ENCODE peak calls at places on chromosomes 2 and 18, in ten cellular contexts. I, K, R, B, G, W, S, X, N and O are unnamed samples.

GRCh38 chr2:67596871-67597270 is 199.7 kb downstream of the ETAA1 start:
- DNase-seq in I (no peak), K (no peak), R (no peak), B (no peak), G (no peak), W (no peak), S (no peak), X (no peak), N (no peak), O (no peak)

GRCh38 chr18:78979058-78979680 is 449 bp upstream of the SALL3 start:
- DNase-seq in I (no peak), K (no peak), R (no peak), B (no peak), G (no peak), W (no peak), S (no peak), X (no peak), N (no peak), O (peak)

GRCh38 chr18:50986360-50987087 is 18.7 kb downstream of the ELAC1 start:
- DNase-seq in I (no peak), K (peak), R (no peak), B (no peak), G (peak), W (no peak), S (no peak), X (peak), N (no peak), O (peak)

GRCh38 chr2:170375192-170375591 is 197.2 kb downstream of the MYO3B start:
- DNase-seq in I (no peak), K (peak), R (no peak), B (no peak), G (no peak), W (no peak), S (no peak), X (no peak), N (no peak), O (no peak)

GRCh38 chr2:172449916-172450550 is 22.6 kb downstream of the ITGA6 start:
- DNase-seq in I (no peak), K (peak), R (no peak), B (no peak), G (no peak), W (no peak), S (no peak), X (no peak), N (no peak), O (peak)

GRCh38 chr2:119170504-119170903 is 12.0 kb upstream of the C1QL2 start:
- DNase-seq in I (no peak), K (no peak), R (no peak), B (no peak), G (no peak), W (no peak), S (no peak), X (no peak), N (no peak), O (no peak)

GRCh38 chr2:39737661-39738060 is 41.4 kb downstream of the THUMPD2 start:
- DNase-seq in I (no peak), K (peak), R (no peak), B (no peak), G (no peak), W (no peak), S (no peak), X (peak), N (peak), O (peak)

GRCh38 chr2:110903548-110903947 is 171.2 kb downstream of the ACOXL start:
- DNase-seq in I (no peak), K (no peak), R (no peak), B (no peak), G (no peak), W (no peak), S (no peak), X (no peak), N (peak), O (no peak)

GRCh38 chr2:180015951-180016709 is 9.0 kb upstream of the CWC22 start:
- DNase-seq in I (no peak), K (peak), R (no peak), B (no peak), G (peak), W (no peak), S (no peak), X (peak), N (no peak), O (peak)

GRCh38 chr2:1617425-1618021 is 126.8 kb downstream of the PXDN start:
- DNase-seq in I (no peak), K (no peak), R (no peak), B (no peak), G (no peak), W (peak), S (no peak), X (no peak), N (no peak), O (no peak)

GRCh38 chr2:134647607-134648256 is 71.1 kb downstream of the TMEM163 start:
- DNase-seq in I (peak), K (no peak), R (no peak), B (no peak), G (no peak), W (no peak), S (no peak), X (no peak), N (peak), O (no peak)

GRCh38 chr2:74849228-74849892 is 15.4 kb downstream of the HK2 start:
- DNase-seq in I (no peak), K (peak), R (no peak), B (peak), G (no peak), W (peak), S (peak), X (no peak), N (no peak), O (no peak)

GRCh38 chr2:212052412-212053159 is 486.0 kb downstream of the ERBB4 start:
- DNase-seq in I (no peak), K (peak), R (no peak), B (no peak), G (no peak), W (no peak), S (no peak), X (peak), N (no peak), O (peak)

GRCh38 chr2:20877944-20878343 is 55.0 kb upstream of the LDAH start:
- DNase-seq in I (no peak), K (no peak), R (no peak), B (no peak), G (peak), W (no peak), S (no peak), X (no peak), N (no peak), O (peak)

GRCh38 chr2:58237741-58238140 is 3.4 kb downstream of the FANCL start:
- DNase-seq in I (no peak), K (no peak), R (no peak), B (no peak), G (no peak), W (peak), S (no peak), X (peak), N (no peak), O (no peak)

GRCh38 chr18:55416791-55417190 is 171.2 kb downstream of the TCF4 start:
- DNase-seq in I (no peak), K (no peak), R (no peak), B (no peak), G (no peak), W (no peak), S (no peak), X (no peak), N (no peak), O (no peak)

GRCh38 chr2:37629529-37629928 is 41.9 kb downstream of the CDC42EP3 start:
- DNase-seq in I (no peak), K (peak), R (no peak), B (no peak), G (no peak), W (no peak), S (no peak), X (peak), N (no peak), O (no peak)

GRCh38 chr2:236284208-236284607 is 20.0 kb upstream of the ASB18 start:
- DNase-seq in I (no peak), K (no peak), R (no peak), B (no peak), G (no peak), W (no peak), S (no peak), X (no peak), N (no peak), O (no peak)

GRCh38 chr2:15169326-15170038 is 391.7 kb downstream of the NBAS start:
- DNase-seq in I (no peak), K (peak), R (peak), B (no peak), G (peak), W (no peak), S (peak), X (peak), N (no peak), O (peak)

GRCh38 chr2:59967691-59968090 is 585.8 kb downstream of the BCL11A start:
- DNase-seq in I (no peak), K (no peak), R (no peak), B (no peak), G (no peak), W (no peak), S (no peak), X (no peak), N (no peak), O (no peak)

GRCh38 chr2:157172866-157173578 is 84.5 kb upstream of the GALNT5 start:
- DNase-seq in I (no peak), K (no peak), R (no peak), B (no peak), G (no peak), W (no peak), S (no peak), X (peak), N (no peak), O (peak)

GRCh38 chr2:13662055-13662454 is 945.3 kb downstream of the TRIB2 start:
- DNase-seq in I (no peak), K (peak), R (no peak), B (no peak), G (no peak), W (no peak), S (no peak), X (peak), N (no peak), O (no peak)

GRCh38 chr2:187349328-187349944 is 98.6 kb downstream of the CALCRL start:
- DNase-seq in I (no peak), K (peak), R (no peak), B (no peak), G (peak), W (no peak), S (no peak), X (peak), N (no peak), O (peak)

GRCh38 chr2:226835420-226835795 is 446 bp upstream of the RHBDD1 start:
- DNase-seq in I (no peak), K (no peak), R (no peak), B (no peak), G (no peak), W (no peak), S (no peak), X (peak), N (peak), O (no peak)

GRCh38 chr2:241795021-241795999 is 13.7 kb upstream of the NEU4 start:
- DNase-seq in I (no peak), K (no peak), R (no peak), B (no peak), G (no peak), W (no peak), S (peak), X (no peak), N (no peak), O (no peak)

GRCh38 chr2:1591978-1592907 is 152.1 kb downstream of the PXDN start:
- DNase-seq in I (peak), K (peak), R (peak), B (peak), G (no peak), W (peak), S (peak), X (peak), N (peak), O (peak)

GRCh38 chr2:15334650-15335326 is 226.3 kb downstream of the NBAS start:
- DNase-seq in I (no peak), K (peak), R (no peak), B (no peak), G (no peak), W (no peak), S (no peak), X (no peak), N (no peak), O (peak)

GRCh38 chr2:182300603-182301002 is 126.2 kb downstream of the PDE1A start:
- DNase-seq in I (no peak), K (peak), R (no peak), B (no peak), G (no peak), W (no peak), S (no peak), X (peak), N (no peak), O (peak)

GRCh38 chr2:195695002-195695631 is 38.1 kb downstream of the SLC39A10 start:
- DNase-seq in I (no peak), K (no peak), R (no peak), B (no peak), G (no peak), W (no peak), S (no peak), X (no peak), N (no peak), O (no peak)

GRCh38 chr2:219119422-219120043 is 41.1 kb downstream of the NHEJ1 start:
- DNase-seq in I (peak), K (peak), R (peak), B (peak), G (no peak), W (peak), S (peak), X (peak), N (no peak), O (peak)

GRCh38 chr2:98702127-98702802 is 28.7 kb downstream of the MGAT4A start:
- DNase-seq in I (peak), K (no peak), R (no peak), B (no peak), G (no peak), W (no peak), S (no peak), X (no peak), N (peak), O (no peak)

DNA sequence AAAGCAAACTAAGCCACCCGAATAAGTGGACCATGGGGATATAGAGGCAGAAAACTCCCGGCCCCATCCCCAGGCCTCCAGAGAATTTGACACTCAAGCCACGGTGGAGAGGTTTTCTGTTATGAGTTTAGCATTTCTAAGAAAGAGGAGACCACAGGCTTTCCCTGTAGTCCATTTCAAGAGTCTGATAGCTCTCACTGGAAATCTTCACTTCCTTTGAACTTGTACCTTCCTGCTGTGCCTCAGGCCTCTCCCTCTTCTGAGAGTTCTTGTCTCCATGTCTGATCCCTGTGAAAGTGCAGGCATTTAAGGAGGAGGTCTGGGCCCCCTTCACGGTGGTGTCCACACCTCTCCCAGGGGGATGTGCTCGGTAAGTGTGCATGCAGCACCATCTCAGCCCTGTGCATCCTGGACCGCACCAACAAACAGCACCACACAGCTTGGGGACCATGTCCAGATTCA is 113.7 kb downstream of the BCL2 start:
- DNase-seq in I (no peak), K (no peak), R (no peak), B (no peak), G (no peak), W (no peak), S (no peak), X (no peak), N (no peak), O (no peak)
- H3K4me3 ChIP-seq in I (no peak), K (no peak), R (no peak), B (no peak), G (no peak), W (no peak), S (no peak), X (no peak), N (no peak), O (no peak)

GRCh38 chr2:120949027-120949956 is 213.6 kb downstream of the GLI2 start:
- DNase-seq in I (peak), K (peak), R (no peak), B (no peak), G (no peak), W (peak), S (no peak), X (no peak), N (no peak), O (no peak)
- TF ChIP-seq CTCF in I (peak), K (peak), R (peak), B (no peak), G (peak), W (peak), S (no peak), X (peak), N (no peak), O (peak)

GRCh38 chr18:66603941-66604627 is at the start of gene CDH19:
- DNase-seq in I (no peak), K (no peak), R (no peak), B (no peak), G (no peak), W (no peak), S (no peak), X (no peak), N (no peak), O (peak)

GRCh38 chr18:66601649-66602048 is 2.2 kb downstream of the CDH19 start:
- DNase-seq in I (no peak), K (no peak), R (no peak), B (no peak), G (no peak), W (no peak), S (no peak), X (no peak), N (no peak), O (no peak)

DNA sequence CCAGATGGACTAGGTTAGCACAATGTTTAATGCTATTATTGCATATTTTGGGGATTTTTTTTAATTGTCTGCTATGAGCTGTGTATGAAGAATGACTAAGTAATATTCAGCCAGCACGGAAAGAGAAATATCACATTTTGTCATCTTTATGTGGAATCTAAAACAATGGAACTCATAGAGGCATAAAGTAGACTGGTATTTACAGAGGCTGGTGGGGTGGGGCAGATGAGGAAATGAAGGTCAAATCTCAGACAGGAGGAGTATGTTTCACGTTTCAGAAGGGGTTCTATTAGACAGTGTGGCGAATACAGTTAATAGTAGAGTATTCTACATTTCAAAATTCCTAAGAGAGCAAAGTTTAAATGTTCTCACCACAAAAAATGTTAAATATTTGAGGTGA is 4.7 kb downstream of the CDH19 start:
- DNase-seq in I (no peak), K (no peak), R (no peak), B (no peak), G (no peak), W (no peak), S (no peak), X (no peak), N (no peak), O (peak)
- H3K4me3 ChIP-seq in I (no peak), K (no peak), R (no peak), B (no peak), G (no peak), W (no peak), S (no peak), X (no peak), N (no peak), O (no peak)

GRCh38 chr2:216590780-216591179 is 42.4 kb upstream of the IGFBP2 start:
- DNase-seq in I (peak), K (no peak), R (no peak), B (no peak), G (no peak), W (no peak), S (no peak), X (peak), N (no peak), O (peak)
- TF ChIP-seq CTCF in I (no peak), K (no peak), R (no peak), B (no peak), G (peak), W (no peak), S (no peak), X (no peak), N (no peak), O (no peak)

GRCh38 chr18:8703781-8704301 is 1.5 kb upstream of the MTCL1 start:
- DNase-seq in I (peak), K (no peak), R (no peak), B (no peak), G (no peak), W (no peak), S (no peak), X (no peak), N (peak), O (no peak)
- H3K4me3 ChIP-seq in I (no peak), K (peak), R (no peak), B (peak), G (no peak), W (peak), S (no peak), X (no peak), N (peak), O (no peak)

GRCh38 chr2:97662386-97662894 is 1.4 kb downstream of the ACTR1B start:
- DNase-seq in I (no peak), K (no peak), R (no peak), B (no peak), G (no peak), W (peak), S (no peak), X (no peak), N (no peak), O (no peak)

GRCh38 chr2:97663626-97663961 is 250 bp downstream of the ACTR1B start:
- DNase-seq in I (no peak), K (no peak), R (no peak), B (no peak), G (no peak), W (no peak), S (no peak), X (no peak), N (no peak), O (no peak)

GRCh38 chr2:97662895-97663625 is 784 bp downstream of the ACTR1B start:
- DNase-seq in I (peak), K (peak), R (no peak), B (peak), G (peak), W (peak), S (peak), X (peak), N (peak), O (peak)

GRCh38 chr2:97664636-97664970 is 759 bp upstream of the ACTR1B start:
- DNase-seq in I (no peak), K (no peak), R (peak), B (no peak), G (no peak), W (no peak), S (no peak), X (no peak), N (no peak), O (no peak)

DNA sequence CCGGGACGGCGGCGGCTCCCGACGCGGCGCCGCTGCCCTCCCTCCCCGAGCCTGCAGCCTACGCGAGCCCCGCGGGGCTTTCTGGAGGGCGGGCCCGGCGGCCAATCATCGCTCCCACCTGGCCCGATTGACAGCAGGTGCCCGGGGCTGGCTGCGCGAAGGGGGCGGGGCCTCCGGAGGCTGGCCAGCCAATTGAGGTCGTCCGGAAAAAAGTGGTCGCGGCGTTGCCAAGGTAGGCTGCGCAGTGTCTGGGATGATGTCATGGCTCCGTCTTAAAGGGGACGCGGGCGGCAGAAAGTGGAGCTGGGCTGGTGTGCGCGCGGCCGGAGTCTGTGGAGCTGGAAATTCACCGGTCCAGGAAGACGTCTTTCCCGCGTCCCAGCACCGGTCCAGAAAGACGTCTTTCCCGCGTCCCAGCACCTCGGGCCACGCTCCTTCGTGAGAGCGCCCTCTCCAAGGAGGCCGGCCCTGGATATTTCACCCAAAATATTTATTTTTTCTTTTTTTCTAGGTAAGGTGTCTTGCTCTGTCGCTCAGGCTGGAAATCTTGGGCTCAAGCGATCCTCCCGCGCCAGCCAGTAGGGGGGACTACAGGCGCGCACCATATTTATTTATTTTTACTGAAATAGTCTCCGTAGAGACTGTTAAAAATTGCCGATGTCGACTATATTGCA is at the start of gene ACTR1B:
- DNase-seq in I (peak), K (peak), R (peak), B (peak), G (peak), W (peak), S (peak), X (peak), N (peak), O (peak)
- TF ChIP-seq CTCF in I (peak), K (peak), R (peak), B (peak), G (peak), W (peak), S (no peak), X (peak), N (peak), O (peak)

DNA sequence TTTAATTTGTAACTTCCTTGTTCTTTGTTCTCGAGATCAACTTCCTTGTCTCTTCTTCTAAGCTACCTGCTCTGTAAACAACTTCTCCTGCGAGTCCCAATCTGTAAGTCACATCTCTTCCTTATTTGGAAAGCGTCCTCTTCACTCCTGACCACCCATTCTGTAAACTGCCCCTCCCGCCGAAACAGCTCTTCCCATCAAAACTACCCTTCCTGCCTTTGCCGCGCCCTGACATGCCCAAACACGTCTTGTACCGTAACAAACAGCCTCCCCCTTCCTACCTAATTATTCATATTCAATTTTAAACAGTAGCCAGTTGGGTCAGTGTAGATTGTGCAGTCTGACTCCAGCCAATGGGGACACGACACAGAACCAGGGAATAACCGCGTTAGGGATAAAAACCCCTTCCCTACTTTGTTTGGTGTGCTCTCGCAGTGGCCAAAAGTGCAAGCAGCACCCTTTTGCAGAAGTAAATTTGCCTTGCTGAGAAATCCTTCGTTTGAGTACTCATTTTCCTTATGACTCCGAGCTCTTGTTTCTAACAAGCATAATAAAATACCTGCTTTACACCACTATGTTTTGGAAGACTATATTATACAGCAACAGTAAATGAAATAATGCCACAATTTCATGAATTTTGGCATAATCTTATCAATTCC is 39.8 kb downstream of the PIAS2 start:
- DNase-seq in I (no peak), K (peak), R (no peak), B (no peak), G (no peak), W (no peak), S (no peak), X (no peak), N (no peak), O (no peak)
- H3K4me3 ChIP-seq in I (no peak), K (no peak), R (no peak), B (no peak), G (no peak), W (no peak), S (no peak), X (no peak), N (no peak), O (no peak)